ENCODE peak calls at places on chromosomes 1 and 21, in eight cellular contexts. One of them, this sample, is unnamed.

GRCh38 chr1:28126212-28126611 is 37.8 kb upstream of the EYA3 start:
- DNase-seq in heart left ventricle: no peak
- DNase-seq in spleen: no peak
- DNase-seq in pancreas: no peak
- DNase-seq in HFFc6: no peak
- DNase-seq in nephron progenitor cell: no peak
- DNase-seq in left ventricle myocardium inferior: no peak
- DNase-seq in astrocyte of the cerebellum: no peak
- DNase-seq in this sample: no peak

GRCh38 chr1:232965124-232965911 is 14.9 kb downstream of the NTPCR start:
- DNase-seq in spleen: no peak
- DNase-seq in HFFc6: no peak
- DNase-seq in pancreas: no peak
- DNase-seq in left ventricle myocardium inferior: no peak
- DNase-seq in nephron progenitor cell: no peak
- DNase-seq in heart left ventricle: no peak
- DNase-seq in astrocyte of the cerebellum: no peak
- DNase-seq in this sample: no peak

GRCh38 chr1:53371121-53371666 is 43.3 kb upstream of the LRP8 start:
- DNase-seq in astrocyte of the cerebellum: no peak
- DNase-seq in left ventricle myocardium inferior: no peak
- DNase-seq in heart left ventricle: no peak
- DNase-seq in nephron progenitor cell: no peak
- DNase-seq in spleen: peak; percentile 63
- DNase-seq in pancreas: no peak
- DNase-seq in HFFc6: no peak
- DNase-seq in this sample: peak; percentile 67

GRCh38 chr1:86788300-86789206 is 84.2 kb downstream of the SH3GLB1 start:
- DNase-seq in nephron progenitor cell: no peak
- DNase-seq in left ventricle myocardium inferior: peak; percentile 19
- DNase-seq in astrocyte of the cerebellum: peak; percentile 93
- DNase-seq in spleen: no peak
- DNase-seq in heart left ventricle: peak; percentile 24
- DNase-seq in HFFc6: peak; percentile 76
- DNase-seq in pancreas: no peak
- DNase-seq in this sample: no peak

GRCh38 chr1:209611771-209612570 is 28.5 kb downstream of the CAMK1G start:
- DNase-seq in left ventricle myocardium inferior: no peak
- DNase-seq in spleen: no peak
- DNase-seq in pancreas: no peak
- DNase-seq in nephron progenitor cell: no peak
- DNase-seq in heart left ventricle: no peak
- DNase-seq in HFFc6: no peak
- DNase-seq in astrocyte of the cerebellum: no peak
- DNase-seq in this sample: no peak

GRCh38 chr1:19860418-19860817 is 21.8 kb upstream of the OTUD3 start:
- DNase-seq in HFFc6: no peak
- DNase-seq in heart left ventricle: no peak
- DNase-seq in nephron progenitor cell: no peak
- DNase-seq in left ventricle myocardium inferior: no peak
- DNase-seq in spleen: no peak
- DNase-seq in pancreas: no peak
- DNase-seq in astrocyte of the cerebellum: no peak
- DNase-seq in this sample: no peak

GRCh38 chr1:5980314-5981008 is 11.8 kb downstream of the NPHP4 start:
- DNase-seq in spleen: peak; percentile 67
- DNase-seq in left ventricle myocardium inferior: peak; percentile 73
- DNase-seq in heart left ventricle: peak; percentile 56
- DNase-seq in nephron progenitor cell: peak; percentile 70
- DNase-seq in astrocyte of the cerebellum: no peak
- DNase-seq in pancreas: no peak
- DNase-seq in HFFc6: no peak
- DNase-seq in this sample: peak; percentile 63

GRCh38 chr1:72481420-72481819 is 199.1 kb upstream of the NEGR1 start:
- DNase-seq in HFFc6: no peak
- DNase-seq in heart left ventricle: no peak
- DNase-seq in astrocyte of the cerebellum: no peak
- DNase-seq in pancreas: no peak
- DNase-seq in nephron progenitor cell: no peak
- DNase-seq in spleen: peak; percentile 24
- DNase-seq in left ventricle myocardium inferior: no peak
- DNase-seq in this sample: no peak

GRCh38 chr1:75265792-75266191 is 131.6 kb downstream of the LHX8 start:
- DNase-seq in HFFc6: peak; percentile 32
- DNase-seq in astrocyte of the cerebellum: peak; percentile 28
- DNase-seq in pancreas: no peak
- DNase-seq in left ventricle myocardium inferior: no peak
- DNase-seq in heart left ventricle: no peak
- DNase-seq in spleen: no peak
- DNase-seq in nephron progenitor cell: no peak
- DNase-seq in this sample: no peak

GRCh38 chr21:14753466-14754258 is 207.5 kb upstream of the SAMSN1 start:
- DNase-seq in nephron progenitor cell: no peak
- DNase-seq in astrocyte of the cerebellum: no peak
- DNase-seq in left ventricle myocardium inferior: no peak
- DNase-seq in spleen: no peak
- DNase-seq in pancreas: peak; percentile 50
- DNase-seq in heart left ventricle: no peak
- DNase-seq in HFFc6: no peak
- DNase-seq in this sample: no peak

GRCh38 chr1:241615043-241615974 is 24.9 kb downstream of the CHML start:
- DNase-seq in nephron progenitor cell: no peak
- DNase-seq in heart left ventricle: no peak
- DNase-seq in left ventricle myocardium inferior: no peak
- DNase-seq in spleen: no peak
- DNase-seq in pancreas: peak; percentile 21
- DNase-seq in astrocyte of the cerebellum: no peak
- DNase-seq in HFFc6: no peak
- DNase-seq in this sample: no peak

GRCh38 chr1:38009088-38009840 is 3.3 kb upstream of the UTP11 start:
- DNase-seq in spleen: no peak
- DNase-seq in left ventricle myocardium inferior: no peak
- DNase-seq in HFFc6: peak; percentile 56
- DNase-seq in pancreas: no peak
- DNase-seq in nephron progenitor cell: no peak
- DNase-seq in heart left ventricle: no peak
- DNase-seq in astrocyte of the cerebellum: no peak
- DNase-seq in this sample: peak; percentile 44

GRCh38 chr1:204419064-204419403 is 7.4 kb upstream of the PPP1R15B start:
- DNase-seq in heart left ventricle: no peak
- DNase-seq in pancreas: peak; percentile 31
- DNase-seq in spleen: no peak
- DNase-seq in HFFc6: peak; percentile 47
- DNase-seq in astrocyte of the cerebellum: no peak
- DNase-seq in nephron progenitor cell: no peak
- DNase-seq in left ventricle myocardium inferior: no peak
- DNase-seq in this sample: no peak

GRCh38 chr1:190578531-190578930 is 100.9 kb upstream of the BRINP3 start:
- DNase-seq in HFFc6: no peak
- DNase-seq in astrocyte of the cerebellum: no peak
- DNase-seq in left ventricle myocardium inferior: no peak
- DNase-seq in pancreas: no peak
- DNase-seq in nephron progenitor cell: no peak
- DNase-seq in heart left ventricle: no peak
- DNase-seq in spleen: no peak
- DNase-seq in this sample: no peak

GRCh38 chr1:8989821-8990220 is 36.4 kb downstream of the SLC2A7 start:
- DNase-seq in heart left ventricle: no peak
- DNase-seq in HFFc6: peak; percentile 18
- DNase-seq in nephron progenitor cell: no peak
- DNase-seq in astrocyte of the cerebellum: no peak
- DNase-seq in left ventricle myocardium inferior: no peak
- DNase-seq in pancreas: no peak
- DNase-seq in spleen: peak; percentile 58
- DNase-seq in this sample: no peak

GRCh38 chr1:199298825-199299224 is 660.0 kb downstream of the PTPRC start:
- DNase-seq in HFFc6: no peak
- DNase-seq in heart left ventricle: no peak
- DNase-seq in nephron progenitor cell: no peak
- DNase-seq in spleen: no peak
- DNase-seq in left ventricle myocardium inferior: no peak
- DNase-seq in pancreas: no peak
- DNase-seq in astrocyte of the cerebellum: no peak
- DNase-seq in this sample: no peak

GRCh38 chr21:43016728-43017127 is 42.4 kb downstream of the PKNOX1 start:
- DNase-seq in left ventricle myocardium inferior: no peak
- DNase-seq in heart left ventricle: no peak
- DNase-seq in astrocyte of the cerebellum: no peak
- DNase-seq in nephron progenitor cell: no peak
- DNase-seq in spleen: no peak
- DNase-seq in pancreas: no peak
- DNase-seq in HFFc6: no peak
- DNase-seq in this sample: no peak

GRCh38 chr1:11519629-11520031 is 40.7 kb downstream of the DISP3 start:
- DNase-seq in spleen: peak; percentile 58
- DNase-seq in nephron progenitor cell: no peak
- DNase-seq in pancreas: no peak
- DNase-seq in heart left ventricle: no peak
- DNase-seq in HFFc6: no peak
- DNase-seq in left ventricle myocardium inferior: no peak
- DNase-seq in astrocyte of the cerebellum: no peak
- DNase-seq in this sample: peak; percentile 82

GRCh38 chr1:25666437-25666836 is 49.8 kb downstream of the MAN1C1 start:
- DNase-seq in astrocyte of the cerebellum: no peak
- DNase-seq in HFFc6: no peak
- DNase-seq in nephron progenitor cell: no peak
- DNase-seq in heart left ventricle: no peak
- DNase-seq in pancreas: no peak
- DNase-seq in spleen: no peak
- DNase-seq in left ventricle myocardium inferior: no peak
- DNase-seq in this sample: no peak

GRCh38 chr1:147337040-147337439 is 94.6 kb downstream of the CHD1L start:
- DNase-seq in nephron progenitor cell: peak; percentile 24
- DNase-seq in astrocyte of the cerebellum: no peak
- DNase-seq in HFFc6: no peak
- DNase-seq in heart left ventricle: no peak
- DNase-seq in left ventricle myocardium inferior: no peak
- DNase-seq in spleen: no peak
- DNase-seq in pancreas: no peak
- DNase-seq in this sample: no peak

GRCh38 chr1:13681921-13682320 is 18.1 kb upstream of the PRDM2 start:
- DNase-seq in heart left ventricle: no peak
- DNase-seq in pancreas: no peak
- DNase-seq in astrocyte of the cerebellum: no peak
- DNase-seq in left ventricle myocardium inferior: no peak
- DNase-seq in HFFc6: no peak
- DNase-seq in spleen: no peak
- DNase-seq in nephron progenitor cell: no peak
- DNase-seq in this sample: no peak

DNA sequence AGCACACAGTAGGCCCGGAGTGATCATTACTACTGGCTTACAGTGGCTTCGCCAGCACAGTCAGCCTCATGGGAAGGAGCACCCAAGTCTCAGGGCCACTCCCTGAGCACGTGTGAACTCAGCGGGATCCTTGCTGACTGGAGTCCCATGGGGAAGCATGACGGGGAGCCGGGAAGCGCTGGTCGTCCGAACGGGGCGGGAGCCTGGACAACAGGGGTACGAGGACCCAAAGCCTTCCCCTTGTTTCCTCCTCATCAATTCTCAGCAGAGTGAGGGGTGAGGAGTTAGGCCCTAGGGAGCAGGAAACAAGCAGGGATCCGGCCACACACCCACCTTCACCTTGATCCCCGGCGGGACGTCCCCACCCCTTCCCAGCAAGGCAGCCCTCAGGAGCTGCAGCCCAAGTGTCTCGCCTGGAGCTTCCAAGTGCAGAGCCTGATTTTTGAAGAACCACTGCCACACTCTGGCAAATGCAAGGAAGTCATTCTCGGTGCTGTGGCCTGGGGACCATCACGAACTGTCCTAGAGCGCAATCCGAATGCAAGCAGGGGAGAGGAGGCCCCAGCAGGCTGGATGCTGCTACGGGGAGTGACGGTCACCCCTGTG is 35.5 kb downstream of the TOMM20 start:
- DNase-seq in nephron progenitor cell: peak; percentile 52
- DNase-seq in astrocyte of the cerebellum: no peak
- DNase-seq in pancreas: no peak
- DNase-seq in heart left ventricle: peak; percentile 63
- DNase-seq in left ventricle myocardium inferior: peak; percentile 42
- DNase-seq in spleen: no peak
- DNase-seq in HFFc6: peak; percentile 51
- DNase-seq in this sample: no peak
- TF ChIP-seq CTCF in nephron progenitor cell: no peak
- TF ChIP-seq CTCF in astrocyte of the cerebellum: peak; percentile 34
- TF ChIP-seq CTCF in pancreas: no peak
- TF ChIP-seq CTCF in heart left ventricle: no peak
- TF ChIP-seq CTCF in left ventricle myocardium inferior: no peak
- TF ChIP-seq CTCF in spleen: no peak
- TF ChIP-seq CTCF in HFFc6: no peak
- TF ChIP-seq CTCF in this sample: no peak

GRCh38 chr1:40096977-40097782 is at the start of gene PPT1:
- DNase-seq in heart left ventricle: peak; percentile 74
- DNase-seq in HFFc6: peak; percentile 47
- DNase-seq in astrocyte of the cerebellum: no peak
- DNase-seq in left ventricle myocardium inferior: peak; percentile 80
- DNase-seq in spleen: peak; percentile 96
- DNase-seq in pancreas: peak; percentile 54
- DNase-seq in nephron progenitor cell: peak; percentile 82
- DNase-seq in this sample: peak; percentile 91
- TF ChIP-seq CTCF in heart left ventricle: no peak
- TF ChIP-seq CTCF in HFFc6: peak; percentile 48
- TF ChIP-seq CTCF in astrocyte of the cerebellum: peak; percentile 39
- TF ChIP-seq CTCF in left ventricle myocardium inferior: peak; percentile 22
- TF ChIP-seq CTCF in spleen: no peak
- TF ChIP-seq CTCF in pancreas: no peak
- TF ChIP-seq CTCF in nephron progenitor cell: no peak
- TF ChIP-seq CTCF in this sample: peak; percentile 74

GRCh38 chr1:154344977-154345837 is 19.9 kb downstream of the ATP8B2 start:
- DNase-seq in pancreas: no peak
- DNase-seq in left ventricle myocardium inferior: no peak
- DNase-seq in HFFc6: peak; percentile 34
- DNase-seq in heart left ventricle: no peak
- DNase-seq in nephron progenitor cell: peak; percentile 53
- DNase-seq in astrocyte of the cerebellum: no peak
- DNase-seq in spleen: peak; percentile 84
- DNase-seq in this sample: no peak
- TF ChIP-seq CTCF in pancreas: peak; percentile 25
- TF ChIP-seq CTCF in left ventricle myocardium inferior: peak; percentile 54
- TF ChIP-seq CTCF in HFFc6: peak; percentile 92
- TF ChIP-seq CTCF in heart left ventricle: peak; percentile 61
- TF ChIP-seq CTCF in nephron progenitor cell: peak; percentile 52
- TF ChIP-seq CTCF in astrocyte of the cerebellum: peak; percentile 67
- TF ChIP-seq CTCF in spleen: peak; percentile 59
- TF ChIP-seq CTCF in this sample: peak; percentile 84

DNA sequence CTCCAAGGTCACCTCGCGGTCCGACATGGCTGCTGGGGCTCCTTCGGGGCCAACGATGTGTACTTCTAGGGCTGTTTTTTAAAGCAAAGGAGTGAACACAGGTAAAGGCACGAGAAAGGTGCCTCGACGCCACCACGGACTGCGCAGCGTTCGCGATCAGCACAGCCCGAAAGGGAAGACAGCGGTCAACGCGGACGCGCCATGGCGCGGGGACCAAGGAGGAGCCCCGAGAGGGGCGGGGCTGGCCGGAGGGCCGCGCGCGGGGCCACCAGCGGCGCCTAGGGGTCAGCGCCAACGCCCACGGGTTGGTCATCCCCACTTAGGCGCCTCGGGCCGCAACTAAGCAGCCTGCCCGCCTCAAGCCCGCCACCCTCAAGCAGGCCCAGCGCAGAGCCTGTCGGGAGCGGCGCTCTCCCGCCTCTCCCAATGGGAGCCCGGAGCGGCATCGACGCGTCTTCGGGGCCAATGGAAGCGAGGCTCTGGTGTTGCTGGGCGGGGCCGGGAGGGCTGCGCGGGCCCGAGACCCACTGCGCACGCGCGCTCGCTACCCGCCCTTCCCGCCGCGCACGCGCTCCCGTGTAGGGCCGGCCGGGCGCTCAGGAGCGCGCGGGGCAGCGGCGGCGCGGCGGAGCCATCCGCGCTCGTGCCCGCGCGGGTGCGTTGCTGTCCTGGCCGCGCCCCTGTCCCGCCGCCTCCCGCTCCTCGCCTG is at the start of gene DIP2A:
- DNase-seq in HFFc6: peak; percentile 95
- DNase-seq in spleen: peak; percentile 99
- DNase-seq in pancreas: peak; percentile 96
- DNase-seq in left ventricle myocardium inferior: peak; percentile 95
- DNase-seq in heart left ventricle: peak; percentile 96
- DNase-seq in astrocyte of the cerebellum: peak; percentile 91
- DNase-seq in nephron progenitor cell: peak; percentile 94
- DNase-seq in this sample: peak; percentile 99
- TF ChIP-seq CTCF in HFFc6: no peak
- TF ChIP-seq CTCF in spleen: no peak
- TF ChIP-seq CTCF in pancreas: no peak
- TF ChIP-seq CTCF in left ventricle myocardium inferior: no peak
- TF ChIP-seq CTCF in heart left ventricle: no peak
- TF ChIP-seq CTCF in astrocyte of the cerebellum: no peak
- TF ChIP-seq CTCF in nephron progenitor cell: no peak
- TF ChIP-seq CTCF in this sample: no peak